ENCODE peak calls at places on chromosome 4, in seven cellular contexts. A, P, U, I, S, G and O are unnamed samples.

GRCh38 chr4:73257242-73257994 is 1.2 kb downstream of the ANKRD17 start:
- DNase-seq in A (peak; percentile 85), U (peak; percentile 84), I (peak; percentile 64), G (peak; percentile 49), P (peak; percentile 81), S (peak; percentile 58), O (peak; percentile 49)

GRCh38 chr4:15976456-15977096 is 13.6 kb upstream of the FGFBP2 start:
- DNase-seq in A (no peak), U (no peak), P (peak; percentile 11), I (no peak), S (no peak), G (no peak), O (no peak)

GRCh38 chr4:2486981-2487380 is 18.1 kb downstream of the RNF4 start:
- DNase-seq in A (no peak), G (no peak), U (no peak), P (no peak), S (no peak), I (no peak), O (no peak)

GRCh38 chr4:184066584-184067300 is 150.9 kb downstream of the ENPP6 start:
- DNase-seq in S (no peak), A (no peak), U (peak; percentile 28), I (no peak), G (no peak), P (no peak), O (no peak)

GRCh38 chr4:6338175-6338950 is 68.7 kb downstream of the WFS1 start:
- DNase-seq in S (no peak), U (no peak), P (no peak), A (no peak), G (no peak), I (no peak), O (no peak)

GRCh38 chr4:120816385-120816784 is 106.1 kb downstream of the PRDM5 start:
- DNase-seq in A (no peak), S (no peak), G (no peak), P (no peak), I (no peak), U (no peak), O (no peak)

GRCh38 chr4:138051157-138051556 is 191.0 kb downstream of the SLC7A11 start:
- DNase-seq in I (no peak), P (no peak), G (no peak), A (peak; percentile 72), S (no peak), U (no peak), O (no peak)

GRCh38 chr4:7739077-7739917 is 200.4 kb downstream of the AFAP1 start:
- DNase-seq in I (no peak), A (no peak), G (no peak), S (no peak), P (no peak), U (no peak), O (no peak)

GRCh38 chr4:164931551-164932324 is 45.7 kb downstream of the TRIM61 start:
- DNase-seq in U (no peak), A (peak; percentile 66), I (no peak), S (no peak), G (no peak), P (peak; percentile 84), O (no peak)

GRCh38 chr4:992297-993110 is 700 bp downstream of the SLC26A1 start:
- DNase-seq in P (no peak), U (peak; percentile 96), A (no peak), G (no peak), S (no peak), I (no peak), O (no peak)

GRCh38 chr4:127533028-127533700 is 99.6 kb upstream of the INTU start:
- DNase-seq in G (no peak), I (no peak), U (no peak), S (peak; percentile 24), P (no peak), A (no peak), O (no peak)

GRCh38 chr4:72110886-72111285 is 79.1 kb downstream of the NPFFR2 start:
- DNase-seq in A (no peak), P (no peak), U (peak; percentile 34), S (no peak), G (no peak), I (no peak), O (no peak)

GRCh38 chr4:67912051-67912450 is 28.2 kb upstream of the TMPRSS11D start:
- DNase-seq in S (no peak), G (no peak), A (no peak), I (no peak), P (no peak), U (no peak), O (no peak)

GRCh38 chr4:172962564-172963353 is 205.9 kb upstream of the GALNT7 start:
- DNase-seq in U (no peak), G (no peak), P (peak; percentile 69), I (peak; percentile 27), A (peak; percentile 34), S (no peak), O (no peak)

GRCh38 chr4:37762294-37763163 is 64.0 kb upstream of the PGM2 start:
- DNase-seq in I (no peak), G (no peak), S (no peak), U (peak; percentile 23), A (peak; percentile 34), P (peak; percentile 32), O (no peak)